ENCODE peak calls at places on chromosomes 12 and 14, in six cellular contexts. I is HCT116, L is H1, J is GM12878, T is K562, A is SK-N-SH. V is an unnamed sample.

GRCh38 chr12:39064712-39065111 is 159.3 kb upstream of the CPNE8 start:
- DNase-seq in J (no peak), A (no peak), T (no peak), L (no peak), I (no peak), V (no peak)

GRCh38 chr14:53022593-53022992 is 71.7 kb upstream of the FERMT2 start:
- DNase-seq in J (no peak), T (no peak), I (no peak), L (no peak), A (no peak), V (no peak)

GRCh38 chr14:69685217-69685616 is 73.8 kb downstream of the SUSD6 start:
- DNase-seq in L (no peak), A (no peak), I (no peak), T (no peak), J (no peak), V (no peak)

GRCh38 chr12:104604070-104604994 is 147.6 kb downstream of the CHST11 start:
- DNase-seq in I (peak; percentile 89), A (peak; percentile 32), T (peak; percentile 82), J (peak; percentile 86), L (no peak), V (peak; percentile 33)

GRCh38 chr14:74217672-74218448 is 21.4 kb upstream of the VSX2 start:
- DNase-seq in L (peak; percentile 97), A (peak; percentile 94), T (peak; percentile 84), J (no peak), I (peak; percentile 47), V (peak; percentile 49)

GRCh38 chr12:56151672-56152131 is 685 bp upstream of the MYL6B start:
- DNase-seq in T (peak; percentile 58), A (peak; percentile 71), I (peak; percentile 44), J (no peak), L (peak; percentile 77), V (peak; percentile 58)

GRCh38 chr12:98185606-98186005 is 329.8 kb upstream of the TMPO start:
- DNase-seq in T (no peak), I (no peak), L (no peak), A (no peak), J (no peak), V (no peak)

GRCh38 chr14:23376477-23377200 is at the start of gene CMTM5:
- DNase-seq in J (no peak), A (no peak), L (peak; percentile 71), I (no peak), T (no peak), V (no peak)

GRCh38 chr12:70101064-70101463 is 142.2 kb upstream of the CNOT2 start:
- DNase-seq in T (no peak), I (no peak), A (no peak), L (no peak), J (no peak), V (no peak)

GRCh38 chr12:122322501-122322900 is 56.2 kb upstream of the VPS33A start:
- DNase-seq in T (no peak), L (no peak), J (no peak), A (no peak), I (no peak), V (peak; percentile 11)

GRCh38 chr12:15320881-15321280 is 1.4 kb upstream of the PTPRO start:
- DNase-seq in A (no peak), I (no peak), T (no peak), J (no peak), L (no peak), V (no peak)

GRCh38 chr12:113424915-113425823 is 3.0 kb downstream of the SDSL start:
- DNase-seq in J (no peak), L (peak; percentile 94), A (peak; percentile 78), I (no peak), T (peak; percentile 72), V (peak; percentile 58)

GRCh38 chr12:85823436-85824179 is 12.6 kb downstream of the RASSF9 start:
- DNase-seq in L (no peak), T (no peak), A (no peak), I (no peak), J (no peak), V (no peak)

GRCh38 chr12:85825751-85826150 is 10.5 kb downstream of the RASSF9 start:
- DNase-seq in T (no peak), I (no peak), L (no peak), J (no peak), A (no peak), V (no peak)

GRCh38 chr12:85821216-85821615 is 15.0 kb downstream of the RASSF9 start:
- DNase-seq in T (no peak), A (no peak), I (no peak), L (no peak), J (no peak), V (no peak)

GRCh38 chr12:85821759-85822158 is 14.4 kb downstream of the RASSF9 start:
- DNase-seq in J (no peak), T (no peak), I (no peak), L (no peak), A (no peak), V (no peak)

GRCh38 chr12:85820117-85820516 is 16.1 kb downstream of the RASSF9 start:
- DNase-seq in A (no peak), T (no peak), I (no peak), J (no peak), L (no peak), V (no peak)
- H3K9ac ChIP-seq in A (no peak overlapping the region), T (no peak overlapping the region), I (no peak overlapping the region), J (no peak overlapping the region), L (no peak overlapping the region), V (no peak overlapping the region)

DNA sequence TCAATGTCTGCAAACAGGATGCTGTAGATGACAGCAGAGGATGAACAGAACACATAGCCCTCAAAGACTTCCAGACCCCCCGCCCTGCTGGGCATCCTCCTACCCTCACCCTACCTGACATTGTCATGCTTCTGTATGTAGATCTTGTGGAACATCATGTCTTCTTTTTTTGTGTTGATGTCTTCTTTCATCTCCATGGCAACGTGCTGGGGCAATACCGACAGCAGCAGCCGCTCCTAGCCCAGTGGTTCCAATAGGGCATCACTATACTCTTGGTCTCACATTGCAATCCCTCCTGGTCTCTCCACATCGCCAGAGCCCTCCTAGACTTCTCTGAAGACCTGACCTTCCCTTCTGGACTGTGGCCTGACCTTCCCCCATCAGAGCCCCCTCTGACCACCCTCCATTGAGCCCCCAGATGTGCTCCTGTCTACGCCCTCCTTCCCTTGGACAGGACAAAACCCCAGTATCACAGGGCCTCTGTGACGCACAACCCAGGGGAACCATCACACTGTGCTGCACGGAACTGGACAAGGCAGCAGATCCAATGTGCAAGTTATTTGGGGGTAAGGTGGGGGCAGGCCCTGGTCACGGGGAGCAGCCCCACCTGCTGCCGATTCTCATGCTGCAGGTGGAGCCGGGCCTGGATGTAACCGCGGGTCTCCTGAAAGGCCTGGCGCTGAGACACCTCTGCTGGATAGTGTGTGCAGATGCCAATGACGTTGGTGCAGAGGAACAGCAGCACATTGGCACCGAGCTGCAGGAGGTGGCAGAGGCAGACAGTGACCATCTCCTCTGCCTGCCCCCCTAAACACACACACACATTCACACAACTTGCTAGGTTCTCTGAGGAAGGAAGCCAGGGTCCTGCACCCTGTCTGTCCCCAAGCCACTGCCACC is 11.1 kb downstream of the ADCY6 start:
- DNase-seq in A (no peak), L (no peak), T (no peak), J (no peak), I (no peak), V (peak; percentile 46)
- TF ChIP-seq YY1 in A (no peak), L (no peak), T (no peak), J (no peak), I (no peak), V (no peak)

DNA sequence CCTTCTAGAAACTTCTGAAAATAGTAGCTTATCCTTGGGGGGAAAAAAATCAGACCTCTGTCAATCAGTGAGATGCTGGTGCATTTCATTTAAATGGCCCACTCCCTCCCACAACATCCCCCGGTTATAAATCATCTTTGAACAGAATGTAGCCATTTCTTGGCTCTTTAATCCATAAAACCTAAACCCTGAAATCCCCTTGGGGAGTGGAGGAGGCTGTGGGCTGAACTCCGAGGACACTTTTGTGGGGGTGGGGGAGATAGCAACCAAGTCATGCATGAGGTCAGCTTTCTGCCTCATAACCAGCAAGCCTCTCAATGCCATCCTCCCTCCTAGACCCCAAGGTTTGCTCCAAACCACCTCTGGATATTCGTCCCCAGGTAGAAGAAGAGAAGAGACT is 21.0 kb downstream of the HRK start:
- DNase-seq in J (no peak), I (no peak), A (no peak), T (no peak), L (no peak), V (no peak)
- H3K4me3 ChIP-seq in J (no peak overlapping the region), I (no peak overlapping the region), A (no peak overlapping the region), T (no peak overlapping the region), L (no peak overlapping the region), V (no peak overlapping the region)

GRCh38 chr14:68466491-68466977 is 326.3 kb downstream of the ZFP36L1 start:
- DNase-seq in A (no peak), I (peak; percentile 78), L (no peak), J (no peak), T (no peak), V (no peak)
- H3K9ac ChIP-seq in A (no peak overlapping the region), I (peak overlapping the region; percentile 53), L (no peak overlapping the region), J (no peak overlapping the region), T (no peak overlapping the region), V (no peak overlapping the region)

GRCh38 chr12:78088391-78088832 is 257.7 kb downstream of the NAV3 start:
- DNase-seq in J (no peak), I (no peak), T (no peak), L (no peak), A (no peak), V (no peak)

GRCh38 chr12:78087363-78087675 is 256.6 kb downstream of the NAV3 start:
- DNase-seq in A (no peak), L (no peak), J (no peak), T (no peak), I (no peak), V (no peak)

GRCh38 chr12:78081590-78082314 is 251.1 kb downstream of the NAV3 start:
- DNase-seq in J (no peak), T (no peak), I (no peak), A (no peak), L (no peak), V (no peak)

GRCh38 chr12:78086553-78087362 is 256.1 kb downstream of the NAV3 start:
- DNase-seq in J (no peak), A (peak; percentile 44), T (no peak), L (no peak), I (no peak), V (no peak)

DNA sequence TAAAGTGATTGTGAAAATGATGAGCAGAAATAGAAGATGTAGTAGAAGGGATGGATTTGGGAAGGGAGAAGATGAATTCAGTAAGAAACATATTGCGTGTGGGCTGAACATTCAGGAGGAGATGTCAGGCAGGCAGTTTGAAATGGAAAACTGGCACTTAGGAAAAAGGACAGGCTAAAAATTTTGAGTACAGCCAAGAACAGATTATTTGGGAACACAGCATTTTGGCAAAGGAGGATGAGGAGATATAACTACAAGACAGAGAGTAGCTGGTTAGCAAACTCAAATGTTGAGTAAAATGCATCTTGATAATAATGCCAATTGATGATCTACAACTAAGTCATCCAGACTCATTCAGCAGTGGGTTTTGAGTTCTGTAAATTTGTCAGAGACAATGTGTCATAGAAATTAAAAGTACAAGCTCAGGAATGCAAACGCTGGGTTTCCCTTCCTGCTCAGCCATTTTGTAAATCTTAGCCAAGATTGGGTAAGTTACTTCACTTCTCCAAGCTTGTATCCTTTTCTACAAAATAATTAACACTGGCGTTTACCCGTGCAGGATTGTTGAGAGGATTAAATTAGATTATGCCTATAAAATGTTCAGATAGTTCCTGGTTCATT is 255.0 kb downstream of the NAV3 start:
- DNase-seq in L (no peak), A (no peak), J (no peak), T (no peak), I (no peak), V (no peak)
- TF ChIP-seq YY1 in L (no peak), A (no peak), J (no peak), T (no peak), I (no peak), V (no peak)

GRCh38 chr12:53498235-53498630 is 1.0 kb downstream of the MAP3K12 start:
- DNase-seq in J (no peak), A (no peak), L (no peak), T (no peak), I (no peak), V (no peak)
- H3K4me3 ChIP-seq in J (no peak overlapping the region), A (peak overlapping the region; percentile 52), L (peak overlapping the region; percentile 77), T (no peak overlapping the region), I (peak overlapping the region; percentile 75), V (no peak overlapping the region)